ENCODE peak calls at places on chromosome 6, in eight cellular contexts. W is activated CD8-positive, alpha-beta memory T cell treated with anti-CD3 and anti-CD28 coated beads for 4 hours; O is left cardiac atrium; F is AG08395; T is lower leg skin; K is effector CD8-positive, alpha-beta T cell; R is C1 segment of cervical spinal cord; Q is stimulated activated CD4-positive, alpha-beta T cell treated with anti-CD3 and anti-CD28 coated beads, Interleukin-2, amount 100 ng/mL, for 24 hours. P is an unnamed sample.

GRCh38 chr6:5116243-5116991 is 31.3 kb downstream of the PPP1R3G start:
- DNase-seq in W (no peak), O (no peak), R (no peak), Q (no peak), T (peak), K (no peak), F (no peak), P (no peak)

GRCh38 chr6:41574002-41574401 is 27.8 kb downstream of the FOXP4 start:
- DNase-seq in T (no peak), O (no peak), F (no peak), W (no peak), Q (no peak), R (no peak), K (no peak), P (no peak)

GRCh38 chr6:159700970-159701369 is 7.9 kb upstream of the SOD2 start:
- DNase-seq in Q (no peak), O (no peak), W (no peak), K (no peak), F (no peak), R (no peak), T (no peak), P (no peak)

GRCh38 chr6:29926795-29927427 is 15.4 kb upstream of the HLA-A start:
- DNase-seq in T (peak), R (no peak), O (peak), W (no peak), K (peak), Q (peak), F (peak), P (peak)

GRCh38 chr6:124148225-124148624 is 344.6 kb downstream of the NKAIN2 start:
- DNase-seq in T (no peak), W (no peak), O (no peak), Q (no peak), K (no peak), F (no peak), R (no peak), P (no peak)

GRCh38 chr6:36907781-36908180 is 22.0 kb downstream of the C6orf89 start:
- DNase-seq in Q (no peak), W (no peak), K (no peak), F (no peak), R (peak), T (no peak), O (peak), P (no peak)

GRCh38 chr6:145963216-145964068 is 716 bp downstream of the SHPRH start:
- DNase-seq in K (peak), Q (peak), W (no peak), R (no peak), O (peak), T (peak), F (peak), P (peak)

GRCh38 chr6:193180-193579 is 99.1 kb upstream of the DUSP22 start:
- DNase-seq in K (no peak), F (no peak), R (no peak), T (peak), Q (no peak), W (no peak), O (no peak), P (no peak)

GRCh38 chr6:127051571-127052260 is 66.8 kb upstream of the RSPO3 start:
- DNase-seq in R (no peak), F (peak), Q (no peak), T (no peak), W (no peak), O (no peak), K (no peak), P (no peak)

GRCh38 chr6:166822609-166823008 is 133.7 kb downstream of the RNASET2 start:
- DNase-seq in K (no peak), F (no peak), R (no peak), Q (no peak), O (no peak), W (no peak), T (no peak), P (no peak)

GRCh38 chr6:36368421-36368820 is 19.0 kb downstream of the ETV7 start:
- DNase-seq in W (no peak), O (no peak), R (no peak), F (no peak), Q (no peak), K (no peak), T (no peak), P (no peak)

GRCh38 chr6:24829657-24830056 is 30.9 kb upstream of the ARMH2 start:
- DNase-seq in Q (no peak), R (no peak), K (no peak), O (no peak), F (no peak), T (no peak), W (no peak), P (no peak)

GRCh38 chr6:160040527-160041264 is 71.8 kb downstream of the IGF2R start:
- DNase-seq in T (no peak), O (no peak), Q (no peak), R (no peak), K (no peak), W (no peak), F (no peak), P (no peak)

GRCh38 chr6:6494677-6495076 is 93.8 kb upstream of the LY86 start:
- DNase-seq in F (peak), K (no peak), W (no peak), T (no peak), O (peak), R (no peak), Q (peak), P (peak)

GRCh38 chr6:32940656-32941411 is at the start of gene HLA-DMB:
- DNase-seq in O (peak), Q (peak), F (peak), K (peak), R (peak), W (no peak), T (no peak), P (peak)

GRCh38 chr6:137148291-137149076 is 25.0 kb downstream of the IL22RA2 start:
- DNase-seq in O (no peak), Q (no peak), T (no peak), K (no peak), F (peak), W (no peak), R (no peak), P (peak)

GRCh38 chr6:3997144-3997770 is 81.7 kb downstream of the FAM217A start:
- DNase-seq in R (no peak), Q (no peak), K (no peak), F (peak), W (no peak), T (no peak), O (no peak), P (no peak)

GRCh38 chr6:37643851-37644672 is 53.6 kb downstream of the MDGA1 start:
- DNase-seq in F (no peak), Q (no peak), W (no peak), T (no peak), O (no peak), K (no peak), R (no peak), P (no peak)